ENCODE peak calls at places on chromosomes 3 and 15, in five cellular contexts. One of them, this sample, is unnamed.
A peak's percentile ranks its signal among the peaks of the same experiment; 100 is the strongest.

GRCh38 chr3:129122697-129123055 is 1.1 kb upstream of the RAB43 start:
- DNase-seq in GM12864: no peak
- DNase-seq in RWPE1: no peak
- DNase-seq in activated CD8-positive, alpha-beta T cell treated with anti-CD3 and anti-CD28 coated beads for 36 hours: no peak
- DNase-seq in fibroblast of lung: no peak
- DNase-seq in this sample: no peak

GRCh38 chr3:25834346-25834745 is 44.5 kb downstream of the OXSM start:
- DNase-seq in GM12864: peak; percentile 63
- DNase-seq in RWPE1: no peak
- DNase-seq in activated CD8-positive, alpha-beta T cell treated with anti-CD3 and anti-CD28 coated beads for 36 hours: no peak
- DNase-seq in fibroblast of lung: no peak
- DNase-seq in this sample: peak; percentile 22

GRCh38 chr15:35279811-35280210 is 194.7 kb upstream of the NANOGP8 start:
- DNase-seq in GM12864: no peak
- DNase-seq in RWPE1: no peak
- DNase-seq in activated CD8-positive, alpha-beta T cell treated with anti-CD3 and anti-CD28 coated beads for 36 hours: no peak
- DNase-seq in fibroblast of lung: peak; percentile 19
- DNase-seq in this sample: no peak

GRCh38 chr15:59283717-59284336 is 77.2 kb downstream of the LDHAL6B start:
- DNase-seq in GM12864: no peak
- DNase-seq in RWPE1: peak; percentile 99
- DNase-seq in activated CD8-positive, alpha-beta T cell treated with anti-CD3 and anti-CD28 coated beads for 36 hours: no peak
- DNase-seq in fibroblast of lung: no peak
- DNase-seq in this sample: no peak

GRCh38 chr3:128547368-128547987 is 54.5 kb upstream of the GATA2 start:
- DNase-seq in GM12864: no peak
- DNase-seq in RWPE1: no peak
- DNase-seq in activated CD8-positive, alpha-beta T cell treated with anti-CD3 and anti-CD28 coated beads for 36 hours: no peak
- DNase-seq in fibroblast of lung: peak; percentile 84
- DNase-seq in this sample: no peak

GRCh38 chr3:166274342-166274741 is 437.1 kb upstream of the BCHE start:
- DNase-seq in GM12864: no peak
- DNase-seq in RWPE1: peak; percentile 1
- DNase-seq in activated CD8-positive, alpha-beta T cell treated with anti-CD3 and anti-CD28 coated beads for 36 hours: no peak
- DNase-seq in fibroblast of lung: peak; percentile 52
- DNase-seq in this sample: no peak

GRCh38 chr3:31531992-31532586 is 636 bp upstream of the STT3B start:
- DNase-seq in GM12864: peak; percentile 91
- DNase-seq in RWPE1: peak; percentile 96
- DNase-seq in activated CD8-positive, alpha-beta T cell treated with anti-CD3 and anti-CD28 coated beads for 36 hours: peak; percentile 99
- DNase-seq in fibroblast of lung: peak; percentile 98
- DNase-seq in this sample: peak; percentile 98

GRCh38 chr15:95558916-95559315 is 771.6 kb upstream of the NR2F2 start:
- DNase-seq in GM12864: no peak
- DNase-seq in RWPE1: no peak
- DNase-seq in activated CD8-positive, alpha-beta T cell treated with anti-CD3 and anti-CD28 coated beads for 36 hours: no peak
- DNase-seq in fibroblast of lung: no peak
- DNase-seq in this sample: no peak

GRCh38 chr3:106208266-106208665 is 339.5 kb upstream of the CBLB start:
- DNase-seq in GM12864: no peak
- DNase-seq in RWPE1: no peak
- DNase-seq in activated CD8-positive, alpha-beta T cell treated with anti-CD3 and anti-CD28 coated beads for 36 hours: no peak
- DNase-seq in fibroblast of lung: no peak
- DNase-seq in this sample: no peak

GRCh38 chr3:106209482-106209881 is 340.7 kb upstream of the CBLB start:
- DNase-seq in GM12864: no peak
- DNase-seq in RWPE1: no peak
- DNase-seq in activated CD8-positive, alpha-beta T cell treated with anti-CD3 and anti-CD28 coated beads for 36 hours: no peak
- DNase-seq in fibroblast of lung: no peak
- DNase-seq in this sample: no peak

GRCh38 chr3:106206613-106207012 is 337.8 kb upstream of the CBLB start:
- DNase-seq in GM12864: no peak
- DNase-seq in RWPE1: no peak
- DNase-seq in activated CD8-positive, alpha-beta T cell treated with anti-CD3 and anti-CD28 coated beads for 36 hours: no peak
- DNase-seq in fibroblast of lung: no peak
- DNase-seq in this sample: no peak

GRCh38 chr3:106210923-106211322 is 342.1 kb upstream of the CBLB start:
- DNase-seq in GM12864: no peak
- DNase-seq in RWPE1: no peak
- DNase-seq in activated CD8-positive, alpha-beta T cell treated with anti-CD3 and anti-CD28 coated beads for 36 hours: no peak
- DNase-seq in fibroblast of lung: no peak
- DNase-seq in this sample: no peak

DNA sequence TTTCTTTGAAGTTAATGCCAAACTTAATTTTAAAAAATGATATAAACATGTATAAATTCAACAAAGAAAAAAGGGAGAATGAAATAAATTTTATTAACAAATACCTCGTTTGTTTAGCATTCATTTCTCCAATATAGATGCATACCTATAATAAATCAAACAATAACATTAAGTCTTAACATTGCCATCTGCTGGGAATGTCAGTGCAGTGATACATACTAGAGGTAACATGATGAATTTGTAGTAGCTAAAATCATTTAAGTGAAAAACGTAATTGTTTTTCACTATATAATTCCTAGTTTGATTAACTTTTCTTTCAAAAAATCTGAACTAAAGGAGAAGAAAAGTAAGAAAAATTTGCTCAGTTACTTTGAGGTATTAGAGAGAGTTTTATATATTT is 340.2 kb upstream of the CBLB start:
- DNase-seq in GM12864: no peak
- DNase-seq in RWPE1: no peak
- DNase-seq in activated CD8-positive, alpha-beta T cell treated with anti-CD3 and anti-CD28 coated beads for 36 hours: no peak
- DNase-seq in fibroblast of lung: peak; percentile 20
- DNase-seq in this sample: no peak
- TF ChIP-seq CTCF in GM12864: no peak
- TF ChIP-seq CTCF in RWPE1: peak; percentile 42
- TF ChIP-seq CTCF in activated CD8-positive, alpha-beta T cell treated with anti-CD3 and anti-CD28 coated beads for 36 hours: peak; percentile 34
- TF ChIP-seq CTCF in fibroblast of lung: no peak
- TF ChIP-seq CTCF in this sample: no peak

GRCh38 chr15:29451201-29451781 is 181.7 kb upstream of the NSMCE3 start:
- DNase-seq in GM12864: no peak
- DNase-seq in RWPE1: no peak
- DNase-seq in activated CD8-positive, alpha-beta T cell treated with anti-CD3 and anti-CD28 coated beads for 36 hours: no peak
- DNase-seq in fibroblast of lung: no peak
- DNase-seq in this sample: no peak
- TF ChIP-seq CTCF in GM12864: peak; percentile 15
- TF ChIP-seq CTCF in RWPE1: no peak
- TF ChIP-seq CTCF in activated CD8-positive, alpha-beta T cell treated with anti-CD3 and anti-CD28 coated beads for 36 hours: no peak
- TF ChIP-seq CTCF in fibroblast of lung: no peak
- TF ChIP-seq CTCF in this sample: no peak

GRCh38 chr3:20935791-20936190 is 749.8 kb upstream of the SGO1 start:
- DNase-seq in GM12864: no peak
- DNase-seq in RWPE1: no peak
- DNase-seq in activated CD8-positive, alpha-beta T cell treated with anti-CD3 and anti-CD28 coated beads for 36 hours: no peak
- DNase-seq in fibroblast of lung: peak; percentile 14
- DNase-seq in this sample: no peak

GRCh38 chr3:20931834-20932233 is 745.8 kb upstream of the SGO1 start:
- DNase-seq in GM12864: no peak
- DNase-seq in RWPE1: no peak
- DNase-seq in activated CD8-positive, alpha-beta T cell treated with anti-CD3 and anti-CD28 coated beads for 36 hours: no peak
- DNase-seq in fibroblast of lung: no peak
- DNase-seq in this sample: no peak

GRCh38 chr3:20924646-20925395 is 738.8 kb upstream of the SGO1 start:
- DNase-seq in GM12864: no peak
- DNase-seq in RWPE1: no peak
- DNase-seq in activated CD8-positive, alpha-beta T cell treated with anti-CD3 and anti-CD28 coated beads for 36 hours: no peak
- DNase-seq in fibroblast of lung: peak; percentile 43
- DNase-seq in this sample: no peak

DNA sequence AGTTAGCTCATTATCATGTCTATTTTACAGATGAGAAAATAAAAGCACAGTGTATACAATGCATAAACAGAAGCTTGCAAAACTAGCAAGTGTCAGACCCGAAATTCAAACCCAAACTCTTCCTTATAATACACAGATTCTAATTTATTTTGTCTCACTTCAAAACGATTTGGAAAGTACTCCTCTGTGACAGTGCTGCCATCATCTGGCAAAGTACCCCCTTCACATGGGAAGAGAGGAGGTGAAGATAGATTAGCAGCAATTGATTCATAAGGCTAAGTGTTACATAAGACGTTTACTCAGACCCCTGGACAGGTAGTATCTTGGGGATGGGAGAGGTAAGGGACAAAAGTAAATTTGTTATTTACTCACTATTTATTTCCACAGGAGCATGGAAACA is 744.0 kb upstream of the SGO1 start:
- DNase-seq in GM12864: no peak
- DNase-seq in RWPE1: peak; percentile 0
- DNase-seq in activated CD8-positive, alpha-beta T cell treated with anti-CD3 and anti-CD28 coated beads for 36 hours: peak; percentile 1
- DNase-seq in fibroblast of lung: peak; percentile 15
- DNase-seq in this sample: no peak
- TF ChIP-seq CTCF in GM12864: peak; percentile 3
- TF ChIP-seq CTCF in RWPE1: no peak
- TF ChIP-seq CTCF in activated CD8-positive, alpha-beta T cell treated with anti-CD3 and anti-CD28 coated beads for 36 hours: no peak
- TF ChIP-seq CTCF in fibroblast of lung: no peak
- TF ChIP-seq CTCF in this sample: peak; percentile 39

GRCh38 chr15:101108791-101109190 is 143.1 kb downstream of the CHSY1 start:
- DNase-seq in GM12864: no peak
- DNase-seq in RWPE1: no peak
- DNase-seq in activated CD8-positive, alpha-beta T cell treated with anti-CD3 and anti-CD28 coated beads for 36 hours: no peak
- DNase-seq in fibroblast of lung: no peak
- DNase-seq in this sample: no peak
- TF ChIP-seq CTCF in GM12864: no peak
- TF ChIP-seq CTCF in RWPE1: no peak
- TF ChIP-seq CTCF in activated CD8-positive, alpha-beta T cell treated with anti-CD3 and anti-CD28 coated beads for 36 hours: no peak
- TF ChIP-seq CTCF in fibroblast of lung: no peak
- TF ChIP-seq CTCF in this sample: no peak

DNA sequence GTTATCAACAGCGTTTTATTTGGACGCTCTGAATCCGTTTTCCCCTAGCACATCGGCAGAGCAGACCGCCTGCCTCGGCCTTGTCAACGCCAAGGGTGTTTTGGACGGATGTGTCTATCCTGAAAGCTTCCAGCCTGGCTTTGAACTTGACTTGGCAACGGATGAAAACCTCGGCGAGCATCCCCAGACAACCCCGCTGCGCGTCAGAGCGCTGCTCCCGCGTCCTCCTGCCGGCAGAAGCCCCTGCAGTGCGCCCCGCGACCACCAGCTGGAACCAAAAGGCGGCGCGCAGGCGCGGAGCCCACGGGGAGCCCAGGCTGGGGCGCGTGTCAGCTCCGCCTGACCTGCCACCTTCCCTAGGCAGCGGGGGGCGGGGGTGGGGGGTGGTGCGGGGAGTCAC is 26.2 kb upstream of the ARL8B start:
- DNase-seq in GM12864: no peak
- DNase-seq in RWPE1: no peak
- DNase-seq in activated CD8-positive, alpha-beta T cell treated with anti-CD3 and anti-CD28 coated beads for 36 hours: peak; percentile 37
- DNase-seq in fibroblast of lung: peak; percentile 29
- DNase-seq in this sample: no peak
- TF ChIP-seq CTCF in GM12864: no peak
- TF ChIP-seq CTCF in RWPE1: no peak
- TF ChIP-seq CTCF in activated CD8-positive, alpha-beta T cell treated with anti-CD3 and anti-CD28 coated beads for 36 hours: no peak
- TF ChIP-seq CTCF in fibroblast of lung: no peak
- TF ChIP-seq CTCF in this sample: no peak

DNA sequence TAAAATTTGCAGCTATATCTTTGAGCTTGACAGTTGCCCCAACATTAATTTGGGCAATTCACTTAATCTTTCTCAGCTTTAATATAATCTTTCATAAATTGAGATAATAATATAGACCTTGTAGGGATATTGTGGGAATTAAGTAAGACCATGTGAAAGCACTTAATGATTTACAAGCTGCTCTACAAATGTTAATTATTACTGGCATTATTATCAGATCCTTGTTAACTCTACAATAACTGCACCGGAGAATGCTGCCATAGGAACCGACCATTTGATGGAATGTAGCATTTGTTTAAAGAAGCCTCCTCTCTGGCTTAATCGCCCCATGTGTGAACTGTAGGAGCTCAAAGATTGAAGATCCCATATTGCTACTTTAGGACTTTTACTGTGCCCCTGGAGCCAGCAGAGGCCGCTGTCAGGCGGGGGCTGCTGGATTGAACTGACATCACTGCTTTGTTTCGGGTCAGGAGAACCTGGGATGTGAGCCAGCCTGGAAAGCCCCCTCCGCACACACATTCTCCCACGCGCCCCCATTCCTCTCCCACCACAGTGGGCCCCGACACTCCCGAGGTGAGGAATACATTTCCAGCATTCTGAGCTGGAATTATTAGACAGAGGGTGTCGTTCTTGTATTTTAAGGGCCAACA is 154.2 kb upstream of the TNIK start:
- DNase-seq in GM12864: no peak
- DNase-seq in RWPE1: peak; percentile 41
- DNase-seq in activated CD8-positive, alpha-beta T cell treated with anti-CD3 and anti-CD28 coated beads for 36 hours: peak; percentile 14
- DNase-seq in fibroblast of lung: peak; percentile 63
- DNase-seq in this sample: peak; percentile 35
- TF ChIP-seq CTCF in GM12864: peak; percentile 40
- TF ChIP-seq CTCF in RWPE1: peak; percentile 19
- TF ChIP-seq CTCF in activated CD8-positive, alpha-beta T cell treated with anti-CD3 and anti-CD28 coated beads for 36 hours: peak; percentile 39
- TF ChIP-seq CTCF in fibroblast of lung: peak; percentile 67
- TF ChIP-seq CTCF in this sample: peak; percentile 61